ENCODE peak calls at places on chromosomes 2 and 18, in seven cellular contexts. One of them, this sample, is unnamed.

GRCh38 chr18:79458131-79458838 is 62.6 kb downstream of the NFATC1 start:
- DNase-seq in K562: no peak
- DNase-seq in HepG2: peak
- DNase-seq in SK-N-SH: no peak
- DNase-seq in H1: no peak
- DNase-seq in GM12878: no peak
- DNase-seq in GM12892: no peak
- DNase-seq in this sample: no peak

GRCh38 chr2:181124499-181124898 is 144.1 kb downstream of the UBE2E3 start:
- DNase-seq in H1: no peak
- DNase-seq in GM12892: no peak
- DNase-seq in SK-N-SH: no peak
- DNase-seq in K562: no peak
- DNase-seq in GM12878: no peak
- DNase-seq in HepG2: no peak
- DNase-seq in this sample: no peak

GRCh38 chr2:134718095-134718955 is 475 bp downstream of the TMEM163 start:
- DNase-seq in H1: no peak
- DNase-seq in K562: no peak
- DNase-seq in GM12892: peak
- DNase-seq in HepG2: no peak
- DNase-seq in SK-N-SH: peak
- DNase-seq in GM12878: no peak
- DNase-seq in this sample: peak

GRCh38 chr2:64641585-64641984 is 12.1 kb downstream of the SERTAD2 start:
- DNase-seq in GM12878: no peak
- DNase-seq in GM12892: no peak
- DNase-seq in H1: no peak
- DNase-seq in HepG2: no peak
- DNase-seq in SK-N-SH: no peak
- DNase-seq in K562: peak
- DNase-seq in this sample: no peak

GRCh38 chr18:57863706-57864105 is 60.6 kb upstream of the ATP8B1 start:
- DNase-seq in GM12892: no peak
- DNase-seq in SK-N-SH: no peak
- DNase-seq in K562: no peak
- DNase-seq in H1: no peak
- DNase-seq in GM12878: no peak
- DNase-seq in HepG2: no peak
- DNase-seq in this sample: no peak

GRCh38 chr18:5543036-5543671 is 643 bp downstream of the EPB41L3 start:
- DNase-seq in HepG2: no peak
- DNase-seq in GM12892: peak
- DNase-seq in H1: no peak
- DNase-seq in GM12878: no peak
- DNase-seq in K562: no peak
- DNase-seq in SK-N-SH: peak
- DNase-seq in this sample: no peak

GRCh38 chr2:128270306-128271185 is 48.1 kb downstream of the HS6ST1 start:
- DNase-seq in SK-N-SH: peak
- DNase-seq in GM12878: no peak
- DNase-seq in K562: no peak
- DNase-seq in GM12892: no peak
- DNase-seq in H1: no peak
- DNase-seq in HepG2: peak
- DNase-seq in this sample: no peak

GRCh38 chr2:142756430-142756829 is 121.0 kb upstream of the KYNU start:
- DNase-seq in GM12878: no peak
- DNase-seq in K562: no peak
- DNase-seq in GM12892: no peak
- DNase-seq in SK-N-SH: no peak
- DNase-seq in HepG2: no peak
- DNase-seq in H1: no peak
- DNase-seq in this sample: no peak

GRCh38 chr2:27078267-27079194 is at the start of gene EMILIN1:
- DNase-seq in HepG2: no peak
- DNase-seq in GM12892: no peak
- DNase-seq in GM12878: no peak
- DNase-seq in H1: no peak
- DNase-seq in SK-N-SH: peak
- DNase-seq in K562: no peak
- DNase-seq in this sample: no peak

GRCh38 chr2:67666386-67667053 is 269.4 kb downstream of the ETAA1 start:
- DNase-seq in GM12892: no peak
- DNase-seq in HepG2: no peak
- DNase-seq in GM12878: no peak
- DNase-seq in H1: no peak
- DNase-seq in K562: no peak
- DNase-seq in SK-N-SH: no peak
- DNase-seq in this sample: no peak
- TF ChIP-seq TAF1 in GM12892: no peak
- TF ChIP-seq TAF1 in HepG2: no peak
- TF ChIP-seq TAF1 in GM12878: no peak
- TF ChIP-seq TAF1 in H1: no peak
- TF ChIP-seq TAF1 in K562: no peak
- TF ChIP-seq TAF1 in SK-N-SH: no peak
- TF ChIP-seq TAF1 in this sample: no peak

GRCh38 chr2:9140570-9141378 is 65.8 kb upstream of the ASAP2 start:
- DNase-seq in H1: no peak
- DNase-seq in K562: no peak
- DNase-seq in GM12892: no peak
- DNase-seq in GM12878: no peak
- DNase-seq in SK-N-SH: no peak
- DNase-seq in HepG2: no peak
- DNase-seq in this sample: no peak
- TF ChIP-seq TAF1 in H1: no peak
- TF ChIP-seq TAF1 in K562: no peak
- TF ChIP-seq TAF1 in GM12892: no peak
- TF ChIP-seq TAF1 in GM12878: no peak
- TF ChIP-seq TAF1 in SK-N-SH: no peak
- TF ChIP-seq TAF1 in HepG2: no peak
- TF ChIP-seq TAF1 in this sample: no peak

DNA sequence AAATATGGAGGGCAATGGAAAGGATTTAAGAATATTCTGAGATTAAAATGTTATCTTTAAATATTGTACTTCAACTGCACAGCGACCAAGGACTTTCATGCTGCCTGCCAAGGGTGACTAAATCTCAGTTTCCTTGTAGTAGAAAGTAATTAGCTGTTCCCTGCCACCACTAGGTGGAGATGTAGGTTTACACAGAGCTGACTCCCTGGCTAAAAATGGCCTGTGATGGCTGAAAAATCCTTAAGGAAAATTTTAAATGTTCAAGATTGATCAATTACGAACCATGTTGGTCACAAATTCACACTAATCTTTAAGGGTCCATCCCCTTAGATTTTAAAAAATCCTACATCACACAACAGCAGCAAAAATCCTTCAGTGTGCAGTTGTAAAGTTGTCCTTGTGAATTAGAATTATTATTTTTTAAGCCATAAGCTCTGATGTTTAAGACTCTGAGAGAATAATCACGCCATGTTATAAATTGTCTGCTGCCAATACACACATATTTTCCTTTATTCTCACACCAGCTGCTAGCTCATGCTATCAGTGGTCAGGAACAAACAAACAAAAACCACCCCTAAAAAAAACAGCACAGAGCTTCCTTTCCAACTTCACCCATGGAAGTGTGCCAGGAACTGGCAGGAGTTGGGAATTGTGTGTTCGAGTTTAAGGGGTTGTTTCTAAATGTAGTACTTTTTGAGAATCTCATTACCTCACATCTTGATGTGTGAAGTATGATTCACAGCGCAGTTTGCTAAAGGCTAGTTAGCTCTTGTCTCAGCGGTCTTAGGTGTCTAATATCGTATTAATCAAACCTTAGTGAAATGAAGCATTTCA is 399.8 kb downstream of the TMEM182 start:
- DNase-seq in K562: peak
- DNase-seq in GM12892: peak
- DNase-seq in SK-N-SH: peak
- DNase-seq in GM12878: no peak
- DNase-seq in H1: no peak
- DNase-seq in HepG2: peak
- DNase-seq in this sample: peak
- TF ChIP-seq TAF1 in K562: no peak
- TF ChIP-seq TAF1 in GM12892: no peak
- TF ChIP-seq TAF1 in SK-N-SH: no peak
- TF ChIP-seq TAF1 in GM12878: no peak
- TF ChIP-seq TAF1 in H1: no peak
- TF ChIP-seq TAF1 in HepG2: no peak
- TF ChIP-seq TAF1 in this sample: no peak

GRCh38 chr2:217752714-217753459 is 249.9 kb downstream of the TNS1 start:
- DNase-seq in HepG2: no peak
- DNase-seq in GM12878: no peak
- DNase-seq in H1: no peak
- DNase-seq in GM12892: no peak
- DNase-seq in K562: no peak
- DNase-seq in SK-N-SH: no peak
- DNase-seq in this sample: no peak
- TF ChIP-seq TAF1 in HepG2: no peak
- TF ChIP-seq TAF1 in GM12878: no peak
- TF ChIP-seq TAF1 in H1: no peak
- TF ChIP-seq TAF1 in GM12892: no peak
- TF ChIP-seq TAF1 in K562: no peak
- TF ChIP-seq TAF1 in SK-N-SH: no peak
- TF ChIP-seq TAF1 in this sample: no peak

DNA sequence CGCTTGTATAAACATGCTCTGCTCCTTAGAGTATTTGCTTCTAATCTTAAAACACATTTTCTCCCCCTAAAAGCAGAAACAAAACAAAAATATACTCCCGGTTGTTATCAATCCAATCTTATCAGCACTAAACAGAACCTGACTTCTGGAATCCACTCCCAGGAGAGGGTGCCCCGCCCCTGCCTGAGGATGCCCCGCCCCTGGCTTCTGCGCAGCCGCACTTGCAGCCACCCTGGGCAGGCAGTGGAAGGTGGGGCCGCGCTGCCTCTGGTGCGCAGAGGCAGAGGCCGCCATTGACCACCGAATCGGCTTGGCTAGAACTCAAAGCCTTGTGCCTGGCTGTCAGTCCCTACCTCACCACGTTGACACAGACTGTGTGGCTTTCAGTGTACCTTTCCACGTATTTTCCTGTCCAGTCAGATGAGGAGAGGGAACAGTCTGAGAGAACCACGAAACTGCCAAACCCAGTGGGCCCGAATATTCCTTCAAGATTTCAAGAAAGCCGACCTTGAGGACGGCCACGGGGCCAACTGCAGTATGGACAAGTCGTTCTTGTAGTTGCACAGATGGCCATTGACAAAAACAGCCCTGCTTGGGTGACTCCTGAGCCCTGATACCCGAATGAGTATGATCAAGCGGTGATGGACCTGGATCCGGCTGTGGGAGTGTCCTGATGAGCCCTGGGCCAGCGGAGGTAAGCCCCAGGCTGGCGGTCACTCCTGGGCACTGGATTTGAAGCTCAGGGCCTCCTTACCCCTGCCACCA is 46.2 kb upstream of the ARHGAP28 start:
- DNase-seq in GM12892: no peak
- DNase-seq in GM12878: no peak
- DNase-seq in SK-N-SH: peak
- DNase-seq in H1: no peak
- DNase-seq in K562: peak
- DNase-seq in HepG2: no peak
- DNase-seq in this sample: no peak
- TF ChIP-seq TAF1 in GM12892: no peak
- TF ChIP-seq TAF1 in GM12878: no peak
- TF ChIP-seq TAF1 in SK-N-SH: no peak
- TF ChIP-seq TAF1 in H1: no peak
- TF ChIP-seq TAF1 in K562: peak
- TF ChIP-seq TAF1 in HepG2: no peak
- TF ChIP-seq TAF1 in this sample: no peak

GRCh38 chr2:151361674-151362380 is 4.4 kb downstream of the TNFAIP6 start:
- DNase-seq in K562: no peak
- DNase-seq in SK-N-SH: no peak
- DNase-seq in GM12892: no peak
- DNase-seq in H1: no peak
- DNase-seq in GM12878: no peak
- DNase-seq in HepG2: no peak
- DNase-seq in this sample: no peak
- TF ChIP-seq TAF1 in K562: no peak
- TF ChIP-seq TAF1 in SK-N-SH: no peak
- TF ChIP-seq TAF1 in GM12892: no peak
- TF ChIP-seq TAF1 in H1: no peak
- TF ChIP-seq TAF1 in GM12878: no peak
- TF ChIP-seq TAF1 in HepG2: no peak
- TF ChIP-seq TAF1 in this sample: no peak

GRCh38 chr2:124186801-124187200 is 161.7 kb downstream of the CNTNAP5 start:
- DNase-seq in HepG2: no peak
- DNase-seq in K562: no peak
- DNase-seq in SK-N-SH: no peak
- DNase-seq in GM12878: no peak
- DNase-seq in H1: no peak
- DNase-seq in GM12892: no peak
- DNase-seq in this sample: no peak
- TF ChIP-seq TAF1 in HepG2: no peak
- TF ChIP-seq TAF1 in K562: no peak
- TF ChIP-seq TAF1 in SK-N-SH: no peak
- TF ChIP-seq TAF1 in GM12878: no peak
- TF ChIP-seq TAF1 in H1: no peak
- TF ChIP-seq TAF1 in GM12892: no peak
- TF ChIP-seq TAF1 in this sample: no peak